ENCODE peak calls at places on chromosomes 11 and 22, in six cellular contexts. G, Z, X, K, E and H are unnamed samples.

GRCh38 chr22:18005201-18005926 is 19.0 kb downstream of the MICAL3 start:
- DNase-seq in Z (no peak), G (no peak), X (no peak), K (no peak), E (no peak), H (no peak)

GRCh38 chr22:32312748-32313147 is 44.9 kb upstream of the RFPL3 start:
- DNase-seq in K (no peak), Z (no peak), E (no peak), X (no peak), G (no peak), H (no peak)

GRCh38 chr11:9397746-9398680 is 13.6 kb downstream of the IPO7 start:
- DNase-seq in G (no peak), X (no peak), K (no peak), E (no peak), Z (no peak), H (no peak)

GRCh38 chr22:35178446-35178845 is 78.8 kb upstream of the HMGXB4 start:
- DNase-seq in G (no peak), K (no peak), X (no peak), Z (no peak), E (no peak), H (no peak)

GRCh38 chr11:65375012-65375411 is 7.4 kb downstream of the SLC25A45 start:
- DNase-seq in Z (no peak), K (no peak), E (no peak), X (no peak), G (no peak), H (no peak)

GRCh38 chr11:10866893-10867331 is 9.1 kb upstream of the ZBED5 start:
- DNase-seq in K (no peak), Z (no peak), X (no peak), E (peak; percentile 20), G (no peak), H (no peak)

GRCh38 chr11:120863359-120863758 is 160.5 kb upstream of the TBCEL start:
- DNase-seq in X (no peak), Z (no peak), E (no peak), K (no peak), G (no peak), H (no peak)

GRCh38 chr11:130510407-130511006 is 62.1 kb downstream of the ADAMTS15 start:
- DNase-seq in G (no peak), E (no peak), X (no peak), Z (no peak), K (no peak), H (no peak)

GRCh38 chr11:76426660-76427059 is 18.2 kb upstream of the EMSY start:
- DNase-seq in Z (no peak), G (no peak), E (no peak), K (no peak), X (no peak), H (no peak)

GRCh38 chr11:64580387-64580786 is 10.6 kb upstream of the SLC22A12 start:
- DNase-seq in X (no peak), E (no peak), Z (no peak), K (no peak), G (no peak), H (no peak)

GRCh38 chr11:17739945-17740338 is 5.4 kb downstream of the KCNC1 start:
- DNase-seq in E (no peak), K (no peak), X (no peak), G (no peak), Z (no peak), H (no peak)

GRCh38 chr11:10348650-10349280 is 43.9 kb downstream of the ADM start:
- DNase-seq in E (no peak), G (no peak), X (no peak), K (no peak), Z (no peak), H (no peak)

GRCh38 chr11:117130879-117131278 is 13.2 kb upstream of the PAFAH1B2 start:
- DNase-seq in X (no peak), Z (no peak), K (no peak), G (no peak), E (no peak), H (no peak)

GRCh38 chr22:46321387-46321775 is 14.1 kb upstream of the TRMU start:
- DNase-seq in K (no peak), E (no peak), G (no peak), X (no peak), Z (no peak), H (no peak)

GRCh38 chr11:120134106-120134930 is 3.6 kb downstream of the TRIM29 start:
- DNase-seq in E (no peak), G (no peak), X (no peak), K (no peak), Z (no peak), H (no peak)

GRCh38 chr22:47309946-47310345 is 547.5 kb downstream of the TBC1D22A start:
- DNase-seq in K (no peak), X (no peak), Z (no peak), E (no peak), G (no peak), H (no peak)

GRCh38 chr11:36452231-36452630 is 57.8 kb downstream of the TRAF6 start:
- DNase-seq in E (peak; percentile 90), G (no peak), X (peak; percentile 14), K (no peak), Z (no peak), H (no peak)

GRCh38 chr11:119975561-119976152 is 162.3 kb downstream of the TRIM29 start:
- DNase-seq in X (no peak), E (no peak), K (peak; percentile 95), G (peak; percentile 38), Z (no peak), H (peak; percentile 49)

GRCh38 chr22:19654338-19654922 is 59.9 kb upstream of the SEPTIN5 start:
- DNase-seq in Z (no peak), X (no peak), G (no peak), E (no peak), K (no peak), H (no peak)

GRCh38 chr11:36132940-36133339 is 156.3 kb downstream of the COMMD9 start:
- DNase-seq in K (no peak), Z (no peak), X (no peak), G (no peak), E (no peak), H (no peak)

GRCh38 chr22:24271406-24271760 is 752 bp downstream of the SPECC1L start:
- DNase-seq in K (no peak), X (no peak), Z (no peak), E (no peak), G (no peak), H (no peak)

GRCh38 chr22:37105154-37105553 is 4.4 kb downstream of the TMPRSS6 start:
- DNase-seq in Z (no peak), G (no peak), E (peak; percentile 32), K (no peak), X (no peak), H (no peak)